ENCODE peak calls at places on chromosomes 16 and 17, in ten cellular contexts. J is cardiac muscle cell, X is GM23338, P is heart left ventricle, S is tibial artery, E is GM12878, D is ovary, F is fibroblast of lung, U is colonic mucosa, Z is astrocyte. N is an unnamed sample. For H3K36me3, the result is how much of the 10 kb centered on the place peaks cover.

GRCh38 chr17:10210151-10210574 is 11.8 kb upstream of the GAS7 start:
- DNase-seq in E (no peak), S (no peak), U (peak), J (no peak), X (peak), D (no peak), P (no peak), Z (peak), F (peak), N (no peak)

GRCh38 chr16:85354623-85355514 is 242.6 kb upstream of the CIBAR2 start:
- DNase-seq in S (no peak), F (peak), X (no peak), Z (peak), P (peak), D (no peak), U (no peak), J (peak), E (no peak), N (no peak)

GRCh38 chr16:50834701-50835100 is 92.8 kb downstream of the CYLD start:
- DNase-seq in J (no peak), F (no peak), P (no peak), Z (no peak), X (no peak), E (no peak), S (no peak), D (no peak), U (no peak), N (no peak)

GRCh38 chr17:10327640-10328039 is 45.2 kb downstream of the MYH13 start:
- DNase-seq in P (peak), E (peak), D (peak), S (peak), J (peak), Z (peak), U (peak), X (peak), F (peak), N (peak)

GRCh38 chr16:19520861-19521331 is 1.0 kb downstream of the GDE1 start:
- DNase-seq in E (peak), F (peak), X (no peak), S (no peak), J (no peak), U (peak), D (no peak), Z (peak), P (no peak), N (no peak)

GRCh38 chr16:56776562-56776961 is 46.6 kb downstream of the NUP93 start:
- DNase-seq in X (no peak), E (no peak), F (peak), J (peak), D (peak), U (no peak), S (no peak), Z (no peak), P (no peak), N (no peak)

GRCh38 chr17:4345569-4345968 is 20.9 kb downstream of the UBE2G1 start:
- DNase-seq in X (no peak), S (no peak), U (no peak), P (no peak), F (no peak), Z (no peak), E (no peak), J (no peak), D (no peak), N (no peak)

GRCh38 chr16:2243781-2244180 is 7.5 kb downstream of the DNASE1L2 start:
- DNase-seq in S (no peak), E (no peak), U (no peak), D (no peak), F (no peak), Z (no peak), X (no peak), P (no peak), J (no peak), N (no peak)

GRCh38 chr17:1231456-1231855 is 38.8 kb upstream of the BHLHA9 start:
- DNase-seq in S (peak), X (no peak), D (no peak), J (no peak), P (peak), F (no peak), E (no peak), U (peak), Z (no peak), N (no peak)

GRCh38 chr17:32142857-32143524 is 689 bp downstream of the RHOT1 start:
- DNase-seq in F (peak), X (peak), S (peak), P (peak), J (peak), D (peak), E (no peak), Z (peak), U (peak), N (no peak)

GRCh38 chr16:15483857-15484256 is 49.5 kb downstream of the BMERB1 start:
- DNase-seq in U (no peak), F (no peak), S (no peak), J (no peak), X (no peak), Z (no peak), D (no peak), E (no peak), P (no peak), N (no peak)

GRCh38 chr17:55825213-55825612 is 74.4 kb downstream of the PCTP start:
- DNase-seq in X (peak), E (no peak), D (no peak), P (no peak), U (no peak), Z (no peak), J (no peak), F (no peak), S (no peak), N (no peak)

GRCh38 chr16:4160663-4161436 is 44.6 kb upstream of the ADCY9 start:
- DNase-seq in X (no peak), J (no peak), E (no peak), F (no peak), U (no peak), S (no peak), D (no peak), P (no peak), Z (no peak), N (no peak)

GRCh38 chr17:67983289-67983688 is 13.0 kb downstream of the C17orf58 start:
- DNase-seq in P (no peak), X (no peak), S (no peak), J (no peak), D (no peak), E (no peak), U (no peak), F (no peak), Z (no peak), N (no peak)

GRCh38 chr17:65559802-65560627 is 1.4 kb downstream of the AXIN2 start:
- DNase-seq in S (peak), F (no peak), U (peak), J (peak), D (peak), Z (no peak), X (peak), P (peak), E (no peak), N (no peak)

GRCh38 chr16:1610841-1611653 is 825 bp downstream of the IFT140 start:
- DNase-seq in S (peak), J (no peak), U (no peak), X (no peak), Z (peak), E (no peak), P (no peak), D (peak), F (no peak), N (no peak)

GRCh38 chr16:75319513-75320401 is 68.3 kb upstream of the BCAR1 start:
- DNase-seq in U (no peak), S (no peak), X (no peak), Z (peak), F (peak), P (no peak), J (no peak), D (no peak), E (peak), N (peak)

GRCh38 chr17:29617125-29617480 is 5.6 kb downstream of the CORO6 start:
- DNase-seq in X (peak), E (no peak), F (peak), J (peak), Z (peak), P (peak), S (peak), U (peak), D (peak), N (peak)

GRCh38 chr16:75254359-75254837 is 3.0 kb upstream of the BCAR1 start:
- DNase-seq in J (no peak), E (no peak), F (peak), X (peak), P (peak), D (no peak), Z (no peak), U (peak), S (no peak), N (no peak)

GRCh38 chr17:51510940-51511339 is 250.6 kb downstream of the UTP18 start:
- DNase-seq in U (no peak), D (no peak), Z (no peak), J (no peak), E (no peak), X (no peak), P (no peak), F (no peak), S (no peak), N (no peak)

GRCh38 chr16:87252269-87252970 is 64.8 kb downstream of the C16orf95 start:
- DNase-seq in F (no peak), Z (peak), U (no peak), S (no peak), E (no peak), X (no peak), P (no peak), D (no peak), J (no peak), N (no peak)

GRCh38 chr16:48559462-48560211 is 50.3 kb downstream of the N4BP1 start:
- DNase-seq in J (no peak), E (no peak), P (no peak), S (no peak), Z (no peak), X (peak), D (no peak), U (no peak), F (no peak), N (no peak)

GRCh38 chr16:88928405-88929375 is 48.3 kb downstream of the CBFA2T3 start:
- DNase-seq in E (no peak), U (peak), S (no peak), D (no peak), J (no peak), X (no peak), P (no peak), Z (no peak), F (no peak), N (no peak)

GRCh38 chr16:68756250-68757051 is 19.4 kb downstream of the CDH1 start:
- DNase-seq in J (no peak), U (peak), E (peak), P (no peak), X (no peak), D (no peak), S (no peak), F (no peak), Z (no peak), N (peak)

GRCh38 chr17:83091257-83092141 is 12.1 kb downstream of the METRNL start:
- DNase-seq in Z (no peak), U (peak), D (peak), S (no peak), F (no peak), X (no peak), J (no peak), E (no peak), P (no peak), N (no peak)

GRCh38 chr16:82694239-82694874 is 67.6 kb downstream of the CDH13 start:
- DNase-seq in S (no peak), P (no peak), X (no peak), J (no peak), D (no peak), E (no peak), Z (peak), F (peak), U (no peak), N (no peak)

GRCh38 chr17:33207231-33207630 is 85.9 kb downstream of the ASIC2 start:
- DNase-seq in S (no peak), J (no peak), F (no peak), E (no peak), X (no peak), Z (no peak), D (no peak), P (no peak), U (no peak), N (no peak)

GRCh38 chr17:61570118-61570517 is 20.9 kb downstream of the NACA2 start:
- DNase-seq in J (no peak), U (no peak), F (no peak), D (no peak), X (no peak), S (no peak), P (no peak), Z (no peak), E (no peak), N (no peak)

GRCh38 chr17:77437017-77437416 is 296.2 kb downstream of the SEC14L1 start:
- DNase-seq in P (peak), S (peak), E (no peak), U (peak), F (peak), D (peak), J (no peak), X (no peak), Z (peak), N (no peak)

GRCh38 chr17:9862191-9862590 is 36.5 kb downstream of the GLP2R start:
- DNase-seq in Z (no peak), J (no peak), P (no peak), E (no peak), D (no peak), S (no peak), F (peak), X (no peak), U (no peak), N (no peak)

GRCh38 chr16:57801856-57802634 is at the start of gene KIFC3:
- DNase-seq in Z (peak), J (peak), P (peak), X (peak), U (peak), D (peak), S (peak), E (no peak), F (peak), N (no peak)
- TF ChIP-seq CTCF in Z (no peak), J (no peak), P (no peak), X (no peak), U (no peak), D (no peak), S (peak), E (no peak), F (no peak), N (no peak)

DNA sequence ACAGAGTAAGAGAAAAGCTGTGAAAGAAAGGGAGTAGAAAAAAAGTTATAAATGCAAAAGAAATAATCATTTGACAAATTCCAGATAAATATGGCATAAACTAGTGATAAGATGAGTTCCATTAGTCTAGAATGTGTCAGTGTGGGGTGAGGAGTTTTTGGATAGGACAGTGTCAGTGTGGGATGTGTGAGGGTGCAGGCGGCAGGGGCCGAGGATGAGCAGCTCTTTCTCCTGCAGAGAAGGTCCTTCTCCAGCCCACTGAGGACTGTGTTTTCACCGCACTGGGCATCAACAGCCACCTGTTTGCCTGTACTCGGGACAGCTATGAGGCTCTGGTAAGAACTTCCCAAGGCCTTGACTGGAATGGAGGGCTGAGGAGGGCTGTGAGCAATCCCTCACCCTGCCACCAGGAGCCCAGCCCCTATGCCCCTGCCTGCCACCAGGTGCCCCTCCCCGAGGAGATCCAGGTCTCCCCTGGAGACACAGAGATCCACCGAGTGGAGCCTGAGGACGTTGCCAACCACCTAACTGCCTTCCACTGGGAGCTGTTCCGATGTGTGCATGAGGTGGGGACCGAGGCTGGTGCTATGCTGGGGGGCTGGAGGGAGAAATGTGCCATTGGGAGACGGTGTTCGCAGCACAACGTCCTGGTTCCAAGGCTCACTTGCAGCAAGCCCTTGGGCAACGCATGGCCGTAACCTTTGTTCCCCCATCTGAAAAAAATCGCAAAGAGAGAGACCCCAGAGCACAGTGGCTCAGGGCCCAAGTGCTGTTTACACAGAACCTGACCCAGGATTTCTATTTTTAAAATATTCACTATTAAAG is 13.1 kb downstream of the RAPGEFL1 start:
- DNase-seq in U (no peak), D (no peak), Z (no peak), X (peak), J (peak), P (no peak), F (no peak), S (no peak), E (no peak), N (no peak)
- H3K4me3 ChIP-seq in U (no peak), D (peak), Z (no peak), X (peak), J (no peak), P (peak), F (no peak), S (no peak), E (no peak), N (no peak)

DNA sequence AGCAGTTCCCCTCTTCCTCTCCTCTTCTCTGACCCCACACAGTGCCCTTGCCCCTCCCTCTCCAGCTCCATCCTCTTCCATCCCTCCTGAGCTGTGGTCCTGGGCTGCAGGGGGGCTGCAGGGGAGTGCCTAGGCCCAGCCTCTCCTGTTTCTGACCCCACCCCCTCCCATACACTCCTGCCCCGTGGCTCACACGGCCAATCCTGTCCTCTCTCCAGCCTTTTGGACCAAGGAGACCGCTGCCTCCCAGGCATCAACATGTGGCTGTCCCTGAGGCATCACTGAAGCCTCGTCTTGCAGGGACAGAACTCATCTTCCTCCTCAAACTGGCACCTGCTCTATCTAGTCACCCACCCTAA is 6.7 kb downstream of the CLUH start:
- DNase-seq in S (no peak), E (no peak), D (no peak), U (no peak), X (no peak), Z (no peak), J (no peak), P (peak), F (no peak), N (no peak)
- H3K36me3 ChIP-seq in S (under half), E (under half), D (under half), U (under half), X (under half), Z (under half), J (under half), P (under half), F (under half), N (under half)

GRCh38 chr16:30609002-30609927 is 924 bp downstream of the ZNF689 start:
- DNase-seq in P (peak), S (peak), Z (peak), E (no peak), F (peak), D (peak), X (peak), U (peak), J (peak), N (peak)

GRCh38 chr16:30606004-30606403 is 4.2 kb downstream of the ZNF689 start:
- DNase-seq in P (no peak), E (no peak), F (no peak), X (no peak), Z (no peak), J (no peak), U (no peak), D (no peak), S (no peak), N (no peak)

GRCh38 chr16:30605148-30605547 is 5.0 kb downstream of the ZNF689 start:
- DNase-seq in J (no peak), X (no peak), E (no peak), Z (no peak), F (no peak), P (peak), S (no peak), D (no peak), U (no peak), N (no peak)

GRCh38 chr16:30615358-30616076 is 5.3 kb upstream of the ZNF689 start:
- DNase-seq in U (peak), X (peak), F (peak), E (no peak), D (no peak), J (peak), P (peak), Z (no peak), S (peak), N (peak)

DNA sequence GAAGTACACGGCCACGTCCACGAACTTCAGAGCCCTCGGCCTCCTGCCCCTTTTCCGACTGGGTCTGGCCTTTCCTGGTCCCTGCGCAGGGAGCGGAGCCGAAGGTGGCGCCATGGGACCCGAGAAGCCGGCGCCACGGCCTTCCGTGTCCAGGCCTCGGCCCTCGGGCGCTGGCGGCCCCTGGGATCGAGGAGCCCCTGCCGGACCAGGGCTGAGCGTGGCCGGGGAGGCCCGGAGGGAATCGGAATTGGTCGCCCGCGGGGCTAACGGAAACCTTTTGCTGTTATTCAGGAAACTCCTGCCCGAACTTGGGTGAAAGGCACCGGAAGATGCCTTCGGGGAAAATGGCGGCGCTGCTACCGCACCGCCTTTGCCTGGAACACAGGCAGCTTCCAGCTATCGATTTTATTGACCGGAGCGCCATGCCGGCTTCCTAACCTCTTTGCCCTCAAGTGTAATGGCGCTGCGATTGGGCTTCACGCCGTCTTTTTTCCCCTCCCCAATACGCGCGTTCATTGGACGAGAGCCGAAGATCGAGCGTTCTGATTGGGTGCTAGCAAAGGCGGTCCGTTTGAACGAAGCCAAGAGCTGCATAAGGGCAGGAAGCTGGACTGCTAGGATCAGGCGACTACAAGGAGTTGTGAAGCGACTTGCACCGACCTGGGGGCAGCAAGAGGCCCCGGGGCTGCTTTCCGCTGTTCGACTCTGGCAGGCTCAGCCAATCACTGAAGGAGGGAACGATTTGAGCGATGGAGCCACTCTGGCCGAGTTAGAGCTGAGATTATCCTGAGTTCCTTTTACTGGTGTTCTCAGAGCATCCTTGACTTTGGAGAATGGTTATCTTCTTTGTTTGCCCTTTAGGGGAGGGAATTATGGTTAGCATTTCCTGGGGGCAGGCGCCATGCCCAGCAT is at the start of gene ZNF689:
- DNase-seq in Z (peak), J (peak), S (peak), P (peak), X (peak), U (peak), E (peak), F (peak), D (peak), N (peak)
- TF ChIP-seq CTCF in Z (no peak), J (no peak), S (no peak), P (no peak), X (no peak), U (no peak), E (no peak), F (no peak), D (no peak), N (no peak)

N was measured in GM06990.